ENCODE peak calls at places on chromosomes 1 and 21, in ten cellular contexts. One of them, this sample, is unnamed.

GRCh38 chr21:42677339-42678117 is 24.1 kb downstream of the PDE9A start:
- DNase-seq in anterior cingulate cortex: no peak
- DNase-seq in C1 segment of cervical spinal cord: no peak
- DNase-seq in HT-29: no peak
- DNase-seq in occipital lobe: no peak
- DNase-seq in activated T-cell treated with anti-CD3 and anti-CD28 coated beads for 48 hours: no peak
- DNase-seq in T-helper 17 cell: no peak
- DNase-seq in iris pigment epithelial cell: peak; percentile 87
- DNase-seq in activated B cell treated with CpG ODN at 0.5 μM for 24 hours: no peak
- DNase-seq in activated CD8-positive, alpha-beta T cell treated with anti-CD3 and anti-CD28 coated beads for 36 hours: no peak
- DNase-seq in this sample: no peak

GRCh38 chr1:23344987-23345472 is 946 bp upstream of the HNRNPR start:
- DNase-seq in HT-29: peak; percentile 67
- DNase-seq in activated CD8-positive, alpha-beta T cell treated with anti-CD3 and anti-CD28 coated beads for 36 hours: no peak
- DNase-seq in occipital lobe: no peak
- DNase-seq in activated T-cell treated with anti-CD3 and anti-CD28 coated beads for 48 hours: no peak
- DNase-seq in activated B cell treated with CpG ODN at 0.5 μM for 24 hours: no peak
- DNase-seq in anterior cingulate cortex: no peak
- DNase-seq in T-helper 17 cell: no peak
- DNase-seq in C1 segment of cervical spinal cord: no peak
- DNase-seq in iris pigment epithelial cell: no peak
- DNase-seq in this sample: no peak

GRCh38 chr1:74463301-74463988 is 49.0 kb downstream of the LRRC53 start:
- DNase-seq in occipital lobe: no peak
- DNase-seq in C1 segment of cervical spinal cord: no peak
- DNase-seq in activated B cell treated with CpG ODN at 0.5 μM for 24 hours: no peak
- DNase-seq in iris pigment epithelial cell: no peak
- DNase-seq in activated CD8-positive, alpha-beta T cell treated with anti-CD3 and anti-CD28 coated beads for 36 hours: no peak
- DNase-seq in HT-29: no peak
- DNase-seq in activated T-cell treated with anti-CD3 and anti-CD28 coated beads for 48 hours: no peak
- DNase-seq in T-helper 17 cell: no peak
- DNase-seq in anterior cingulate cortex: no peak
- DNase-seq in this sample: no peak

GRCh38 chr1:181522864-181523263 is 39.5 kb downstream of the CACNA1E start:
- DNase-seq in HT-29: no peak
- DNase-seq in iris pigment epithelial cell: no peak
- DNase-seq in activated B cell treated with CpG ODN at 0.5 μM for 24 hours: no peak
- DNase-seq in T-helper 17 cell: no peak
- DNase-seq in occipital lobe: no peak
- DNase-seq in activated T-cell treated with anti-CD3 and anti-CD28 coated beads for 48 hours: no peak
- DNase-seq in activated CD8-positive, alpha-beta T cell treated with anti-CD3 and anti-CD28 coated beads for 36 hours: no peak
- DNase-seq in C1 segment of cervical spinal cord: no peak
- DNase-seq in anterior cingulate cortex: no peak
- DNase-seq in this sample: no peak

GRCh38 chr1:17605582-17606344 is 66.3 kb downstream of the ARHGEF10L start:
- DNase-seq in activated B cell treated with CpG ODN at 0.5 μM for 24 hours: no peak
- DNase-seq in HT-29: peak; percentile 50
- DNase-seq in C1 segment of cervical spinal cord: no peak
- DNase-seq in anterior cingulate cortex: no peak
- DNase-seq in activated T-cell treated with anti-CD3 and anti-CD28 coated beads for 48 hours: no peak
- DNase-seq in activated CD8-positive, alpha-beta T cell treated with anti-CD3 and anti-CD28 coated beads for 36 hours: no peak
- DNase-seq in occipital lobe: no peak
- DNase-seq in T-helper 17 cell: no peak
- DNase-seq in iris pigment epithelial cell: peak; percentile 12
- DNase-seq in this sample: no peak

GRCh38 chr1:239239529-239239928 is 146.8 kb upstream of the CHRM3 start:
- DNase-seq in occipital lobe: no peak
- DNase-seq in activated B cell treated with CpG ODN at 0.5 μM for 24 hours: no peak
- DNase-seq in iris pigment epithelial cell: no peak
- DNase-seq in HT-29: no peak
- DNase-seq in C1 segment of cervical spinal cord: no peak
- DNase-seq in activated T-cell treated with anti-CD3 and anti-CD28 coated beads for 48 hours: no peak
- DNase-seq in activated CD8-positive, alpha-beta T cell treated with anti-CD3 and anti-CD28 coated beads for 36 hours: no peak
- DNase-seq in T-helper 17 cell: no peak
- DNase-seq in anterior cingulate cortex: no peak
- DNase-seq in this sample: no peak

GRCh38 chr1:230431517-230431916 is 5.4 kb upstream of the PGBD5 start:
- DNase-seq in C1 segment of cervical spinal cord: no peak
- DNase-seq in T-helper 17 cell: no peak
- DNase-seq in HT-29: no peak
- DNase-seq in activated B cell treated with CpG ODN at 0.5 μM for 24 hours: no peak
- DNase-seq in activated CD8-positive, alpha-beta T cell treated with anti-CD3 and anti-CD28 coated beads for 36 hours: no peak
- DNase-seq in activated T-cell treated with anti-CD3 and anti-CD28 coated beads for 48 hours: no peak
- DNase-seq in iris pigment epithelial cell: no peak
- DNase-seq in anterior cingulate cortex: no peak
- DNase-seq in occipital lobe: no peak
- DNase-seq in this sample: no peak

GRCh38 chr1:235834620-235835019 is 32.1 kb downstream of the LYST start:
- DNase-seq in T-helper 17 cell: no peak
- DNase-seq in occipital lobe: no peak
- DNase-seq in activated CD8-positive, alpha-beta T cell treated with anti-CD3 and anti-CD28 coated beads for 36 hours: no peak
- DNase-seq in anterior cingulate cortex: no peak
- DNase-seq in activated T-cell treated with anti-CD3 and anti-CD28 coated beads for 48 hours: no peak
- DNase-seq in activated B cell treated with CpG ODN at 0.5 μM for 24 hours: no peak
- DNase-seq in iris pigment epithelial cell: no peak
- DNase-seq in HT-29: no peak
- DNase-seq in C1 segment of cervical spinal cord: no peak
- DNase-seq in this sample: no peak

GRCh38 chr1:64000021-64000420 is 203.4 kb upstream of the UBE2U start:
- DNase-seq in T-helper 17 cell: no peak
- DNase-seq in iris pigment epithelial cell: peak; percentile 56
- DNase-seq in C1 segment of cervical spinal cord: no peak
- DNase-seq in activated CD8-positive, alpha-beta T cell treated with anti-CD3 and anti-CD28 coated beads for 36 hours: no peak
- DNase-seq in activated B cell treated with CpG ODN at 0.5 μM for 24 hours: no peak
- DNase-seq in anterior cingulate cortex: no peak
- DNase-seq in activated T-cell treated with anti-CD3 and anti-CD28 coated beads for 48 hours: no peak
- DNase-seq in occipital lobe: no peak
- DNase-seq in HT-29: no peak
- DNase-seq in this sample: no peak

GRCh38 chr1:240998441-240999015 is 358.5 kb downstream of the RGS7 start:
- DNase-seq in anterior cingulate cortex: no peak
- DNase-seq in occipital lobe: no peak
- DNase-seq in T-helper 17 cell: no peak
- DNase-seq in iris pigment epithelial cell: no peak
- DNase-seq in C1 segment of cervical spinal cord: no peak
- DNase-seq in activated CD8-positive, alpha-beta T cell treated with anti-CD3 and anti-CD28 coated beads for 36 hours: no peak
- DNase-seq in activated B cell treated with CpG ODN at 0.5 μM for 24 hours: no peak
- DNase-seq in activated T-cell treated with anti-CD3 and anti-CD28 coated beads for 48 hours: no peak
- DNase-seq in HT-29: peak; percentile 3
- DNase-seq in this sample: no peak